ENCODE peak calls at places on chromosomes 12 and 14, in five cellular contexts. One of them, this sample, is unnamed.

GRCh38 chr14:38716871-38717270 is 386.2 kb downstream of the SEC23A start:
- DNase-seq in neuronal stem cell: no peak
- DNase-seq in tibial artery: no peak
- DNase-seq in CD8-positive, alpha-beta T cell: no peak
- DNase-seq in breast epithelium: no peak
- DNase-seq in this sample: no peak

GRCh38 chr14:68487805-68488590 is 304.9 kb downstream of the ZFP36L1 start:
- DNase-seq in neuronal stem cell: no peak
- DNase-seq in tibial artery: no peak
- DNase-seq in CD8-positive, alpha-beta T cell: no peak
- DNase-seq in breast epithelium: no peak
- DNase-seq in this sample: no peak

GRCh38 chr12:132723015-132723763 is 12.5 kb downstream of the PGAM5 start:
- DNase-seq in CD8-positive, alpha-beta T cell: no peak
- DNase-seq in tibial artery: no peak
- DNase-seq in neuronal stem cell: no peak
- DNase-seq in breast epithelium: no peak
- DNase-seq in this sample: no peak

GRCh38 chr12:1776139-1776975 is 44.0 kb upstream of the LRTM2 start:
- DNase-seq in neuronal stem cell: no peak
- DNase-seq in CD8-positive, alpha-beta T cell: no peak
- DNase-seq in tibial artery: no peak
- DNase-seq in breast epithelium: no peak
- DNase-seq in this sample: no peak

GRCh38 chr12:17369556-17369955 is 720.4 kb downstream of the RERGL start:
- DNase-seq in tibial artery: no peak
- DNase-seq in breast epithelium: no peak
- DNase-seq in neuronal stem cell: no peak
- DNase-seq in CD8-positive, alpha-beta T cell: no peak
- DNase-seq in this sample: no peak

GRCh38 chr14:61940669-61941420 is 178.6 kb downstream of the SNAPC1 start:
- DNase-seq in tibial artery: no peak
- DNase-seq in breast epithelium: no peak
- DNase-seq in CD8-positive, alpha-beta T cell: no peak
- DNase-seq in neuronal stem cell: no peak
- DNase-seq in this sample: no peak

GRCh38 chr12:116959845-116960514 is 49.2 kb downstream of the FBXW8 start:
- DNase-seq in neuronal stem cell: no peak
- DNase-seq in tibial artery: no peak
- DNase-seq in CD8-positive, alpha-beta T cell: no peak
- DNase-seq in breast epithelium: no peak
- DNase-seq in this sample: no peak

GRCh38 chr12:53481957-53482586 is 17.2 kb downstream of the MAP3K12 start:
- DNase-seq in CD8-positive, alpha-beta T cell: no peak
- DNase-seq in tibial artery: no peak
- DNase-seq in neuronal stem cell: no peak
- DNase-seq in breast epithelium: no peak
- DNase-seq in this sample: no peak

GRCh38 chr12:90304231-90304630 is 595.6 kb upstream of the ATP2B1 start:
- DNase-seq in breast epithelium: no peak
- DNase-seq in tibial artery: no peak
- DNase-seq in CD8-positive, alpha-beta T cell: no peak
- DNase-seq in neuronal stem cell: no peak
- DNase-seq in this sample: no peak

GRCh38 chr12:4201333-4202105 is 72.0 kb upstream of the CCND2 start:
- DNase-seq in tibial artery: no peak
- DNase-seq in CD8-positive, alpha-beta T cell: no peak
- DNase-seq in breast epithelium: no peak
- DNase-seq in neuronal stem cell: no peak
- DNase-seq in this sample: no peak

GRCh38 chr12:111636209-111636928 is 37.3 kb upstream of the ATXN2 start:
- DNase-seq in breast epithelium: peak
- DNase-seq in CD8-positive, alpha-beta T cell: no peak
- DNase-seq in neuronal stem cell: peak
- DNase-seq in tibial artery: peak
- DNase-seq in this sample: no peak

GRCh38 chr12:685388-685787 is 22.1 kb upstream of the NINJ2 start:
- DNase-seq in neuronal stem cell: no peak
- DNase-seq in CD8-positive, alpha-beta T cell: peak
- DNase-seq in tibial artery: no peak
- DNase-seq in breast epithelium: no peak
- DNase-seq in this sample: peak

GRCh38 chr12:2110841-2111566 is 58.2 kb downstream of the CACNA1C start:
- DNase-seq in breast epithelium: no peak
- DNase-seq in neuronal stem cell: no peak
- DNase-seq in tibial artery: no peak
- DNase-seq in CD8-positive, alpha-beta T cell: no peak
- DNase-seq in this sample: peak

GRCh38 chr12:75592086-75592485 is 80.7 kb upstream of the KRR1 start:
- DNase-seq in neuronal stem cell: no peak
- DNase-seq in breast epithelium: no peak
- DNase-seq in CD8-positive, alpha-beta T cell: no peak
- DNase-seq in tibial artery: no peak
- DNase-seq in this sample: no peak

GRCh38 chr14:76329951-76330350 is 46.0 kb upstream of the ESRRB start:
- DNase-seq in tibial artery: no peak
- DNase-seq in CD8-positive, alpha-beta T cell: no peak
- DNase-seq in neuronal stem cell: no peak
- DNase-seq in breast epithelium: no peak
- DNase-seq in this sample: no peak

GRCh38 chr14:32481707-32482106 is 152.6 kb downstream of the AKAP6 start:
- DNase-seq in neuronal stem cell: no peak
- DNase-seq in CD8-positive, alpha-beta T cell: no peak
- DNase-seq in tibial artery: no peak
- DNase-seq in breast epithelium: no peak
- DNase-seq in this sample: no peak

GRCh38 chr14:72599579-72600470 is 294.1 kb downstream of the DPF3 start:
- DNase-seq in neuronal stem cell: no peak
- DNase-seq in CD8-positive, alpha-beta T cell: no peak
- DNase-seq in breast epithelium: no peak
- DNase-seq in tibial artery: no peak
- DNase-seq in this sample: no peak
- H3K27ac ChIP-seq in neuronal stem cell: no peak
- H3K27ac ChIP-seq in CD8-positive, alpha-beta T cell: no peak
- H3K27ac ChIP-seq in breast epithelium: no peak
- H3K27ac ChIP-seq in tibial artery: no peak
- H3K27ac ChIP-seq in this sample: no peak

GRCh38 chr12:83476006-83476405 is 789.3 kb downstream of the TMTC2 start:
- DNase-seq in tibial artery: no peak
- DNase-seq in CD8-positive, alpha-beta T cell: no peak
- DNase-seq in breast epithelium: no peak
- DNase-seq in neuronal stem cell: no peak
- DNase-seq in this sample: no peak
- H3K27ac ChIP-seq in tibial artery: no peak
- H3K27ac ChIP-seq in CD8-positive, alpha-beta T cell: no peak
- H3K27ac ChIP-seq in breast epithelium: no peak
- H3K27ac ChIP-seq in neuronal stem cell: no peak
- H3K27ac ChIP-seq in this sample: no peak

GRCh38 chr12:109861689-109862314 is 18.5 kb downstream of the GLTP start:
- DNase-seq in CD8-positive, alpha-beta T cell: no peak
- DNase-seq in breast epithelium: no peak
- DNase-seq in neuronal stem cell: no peak
- DNase-seq in tibial artery: no peak
- DNase-seq in this sample: no peak
- H3K27ac ChIP-seq in CD8-positive, alpha-beta T cell: no peak
- H3K27ac ChIP-seq in breast epithelium: no peak
- H3K27ac ChIP-seq in neuronal stem cell: no peak
- H3K27ac ChIP-seq in tibial artery: no peak
- H3K27ac ChIP-seq in this sample: no peak

DNA sequence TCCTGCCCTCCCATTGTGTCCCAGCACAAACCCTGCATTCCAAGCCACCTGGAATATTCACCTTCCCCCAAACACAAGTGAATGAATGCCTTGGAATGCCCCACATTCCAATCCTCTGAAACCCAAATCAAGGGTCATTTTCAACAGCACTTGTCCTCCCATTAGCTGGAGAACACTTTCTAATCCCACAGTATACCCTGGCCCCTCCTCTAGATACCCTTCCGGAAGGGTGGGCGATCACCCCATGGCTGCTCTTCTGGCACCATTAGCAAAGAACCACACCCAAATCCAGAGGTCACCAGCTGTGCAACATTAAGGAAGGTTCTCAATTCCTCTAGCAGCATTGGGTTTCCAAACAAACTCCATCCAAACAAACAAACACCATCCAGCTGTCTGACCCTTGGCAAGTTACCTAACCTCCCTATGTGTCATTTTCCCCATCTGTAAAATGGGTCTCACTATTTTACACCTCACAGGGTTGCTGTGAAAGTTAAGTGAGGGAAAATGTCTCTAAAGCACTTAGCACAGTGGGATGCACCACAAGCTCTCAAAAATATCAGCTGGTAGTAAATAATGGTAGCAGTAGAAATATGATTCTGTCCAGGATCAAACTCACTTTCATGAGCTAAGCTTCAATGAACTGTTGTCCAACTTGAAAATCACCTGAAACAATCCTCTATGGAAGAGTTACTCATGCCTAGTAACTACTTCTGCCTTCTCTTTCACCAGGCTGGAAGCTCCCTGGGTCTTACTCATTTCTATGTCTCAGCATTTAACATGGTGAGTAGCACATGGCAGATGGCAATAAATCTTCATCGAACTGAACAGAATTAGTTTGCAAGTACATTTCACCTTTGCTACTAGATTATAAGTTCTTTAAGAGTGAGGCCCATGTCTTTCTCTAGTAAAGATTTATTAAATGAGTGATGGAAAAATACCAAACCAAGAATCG is 5.3 kb downstream of the NUAK1 start:
- DNase-seq in CD8-positive, alpha-beta T cell: no peak
- DNase-seq in breast epithelium: no peak
- DNase-seq in tibial artery: no peak
- DNase-seq in neuronal stem cell: no peak
- DNase-seq in this sample: no peak
- H3K27ac ChIP-seq in CD8-positive, alpha-beta T cell: no peak
- H3K27ac ChIP-seq in breast epithelium: no peak
- H3K27ac ChIP-seq in tibial artery: peak
- H3K27ac ChIP-seq in neuronal stem cell: no peak
- H3K27ac ChIP-seq in this sample: no peak

GRCh38 chr14:69909831-69910550 is 30.8 kb downstream of the SMOC1 start:
- DNase-seq in neuronal stem cell: no peak
- DNase-seq in breast epithelium: no peak
- DNase-seq in CD8-positive, alpha-beta T cell: no peak
- DNase-seq in tibial artery: no peak
- DNase-seq in this sample: no peak
- H3K27ac ChIP-seq in neuronal stem cell: no peak
- H3K27ac ChIP-seq in breast epithelium: no peak
- H3K27ac ChIP-seq in CD8-positive, alpha-beta T cell: no peak
- H3K27ac ChIP-seq in tibial artery: no peak
- H3K27ac ChIP-seq in this sample: no peak

GRCh38 chr12:77402726-77403125 is 337.4 kb upstream of the E2F7 start:
- DNase-seq in neuronal stem cell: no peak
- DNase-seq in CD8-positive, alpha-beta T cell: no peak
- DNase-seq in tibial artery: no peak
- DNase-seq in breast epithelium: no peak
- DNase-seq in this sample: no peak

GRCh38 chr12:77406131-77406905 is 340.9 kb upstream of the E2F7 start:
- DNase-seq in breast epithelium: no peak
- DNase-seq in CD8-positive, alpha-beta T cell: no peak
- DNase-seq in neuronal stem cell: no peak
- DNase-seq in tibial artery: no peak
- DNase-seq in this sample: no peak

GRCh38 chr12:77401480-77402105 is 336.2 kb upstream of the E2F7 start:
- DNase-seq in breast epithelium: no peak
- DNase-seq in neuronal stem cell: no peak
- DNase-seq in tibial artery: no peak
- DNase-seq in CD8-positive, alpha-beta T cell: no peak
- DNase-seq in this sample: no peak

DNA sequence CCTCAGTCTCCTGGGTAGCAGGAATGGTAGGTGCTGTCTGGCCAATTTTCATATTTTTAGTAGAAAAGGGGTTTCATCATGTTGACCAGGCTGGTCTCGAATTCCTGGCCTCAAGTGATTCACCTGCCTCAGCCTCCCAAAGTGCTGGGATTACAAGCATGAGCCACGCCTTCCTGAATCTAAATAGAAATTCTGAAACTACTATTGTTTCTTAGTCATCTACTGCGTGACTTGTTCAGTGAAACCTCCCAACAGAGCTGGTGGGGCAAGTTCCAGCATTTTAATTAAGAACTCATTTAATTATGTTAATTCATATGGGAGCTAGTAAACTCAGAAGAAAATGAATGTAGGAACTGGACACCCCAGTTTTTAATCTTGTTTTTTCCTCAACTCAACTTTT is 335.7 kb upstream of the E2F7 start:
- DNase-seq in CD8-positive, alpha-beta T cell: no peak
- DNase-seq in neuronal stem cell: no peak
- DNase-seq in tibial artery: no peak
- DNase-seq in breast epithelium: no peak
- DNase-seq in this sample: no peak
- H3K27ac ChIP-seq in CD8-positive, alpha-beta T cell: no peak
- H3K27ac ChIP-seq in neuronal stem cell: no peak
- H3K27ac ChIP-seq in tibial artery: no peak
- H3K27ac ChIP-seq in breast epithelium: no peak
- H3K27ac ChIP-seq in this sample: no peak

GRCh38 chr14:20493634-20494033 is 11.7 kb upstream of the RNASE10 start:
- DNase-seq in neuronal stem cell: no peak
- DNase-seq in CD8-positive, alpha-beta T cell: no peak
- DNase-seq in tibial artery: peak
- DNase-seq in breast epithelium: no peak
- DNase-seq in this sample: no peak
- H3K27ac ChIP-seq in neuronal stem cell: no peak
- H3K27ac ChIP-seq in CD8-positive, alpha-beta T cell: no peak
- H3K27ac ChIP-seq in tibial artery: no peak
- H3K27ac ChIP-seq in breast epithelium: no peak
- H3K27ac ChIP-seq in this sample: no peak